ENCODE peak calls at places on chromosomes 13 and 19, in five cellular contexts. O is mucosa of descending colon, H is fibroblast of lung, Q is suprapubic skin, S is PC-9. K is an unnamed sample. For H3K9me3, the result is how much of the 10 kb centered on the place peaks cover.

GRCh38 chr13:110306960-110307696 is at the start of the genes COL4A1 and COL4A2:
- DNase-seq in O (no peak), S (no peak), H (peak), Q (peak), K (peak)

GRCh38 chr13:28566891-28567290 is 72.0 kb upstream of the FLT1 start:
- DNase-seq in O (no peak), Q (no peak), S (no peak), H (no peak), K (no peak)

GRCh38 chr19:48751835-48752510 is 468 bp downstream of the FUT1 start:
- DNase-seq in S (no peak), Q (no peak), H (no peak), O (no peak), K (no peak)

GRCh38 chr19:3655402-3656072 is 28.9 kb upstream of the CACTIN start:
- DNase-seq in O (no peak), S (no peak), Q (no peak), H (peak), K (no peak)

GRCh38 chr13:49165798-49166752 is 54.1 kb upstream of the MLNR start:
- DNase-seq in H (peak), O (no peak), Q (no peak), S (no peak), K (no peak)

GRCh38 chr19:55600336-55601028 is 394 bp downstream of the ZNF524 start:
- DNase-seq in Q (no peak), S (no peak), H (no peak), O (peak), K (no peak)

GRCh38 chr13:36135876-36136275 is 4.7 kb upstream of the DCLK1 start:
- DNase-seq in H (no peak), S (no peak), O (no peak), Q (no peak), K (no peak)

GRCh38 chr19:38317104-38317612 is 1.4 kb upstream of the YIF1B start:
- DNase-seq in Q (no peak), H (no peak), O (no peak), S (no peak), K (no peak)

GRCh38 chr19:15294591-15294990 is 37.7 kb downstream of the BRD4 start:
- DNase-seq in Q (no peak), H (no peak), O (no peak), S (no peak), K (peak)

GRCh38 chr13:49220035-49220855 is at the start of gene MLNR:
- DNase-seq in Q (no peak), S (no peak), H (peak), O (peak), K (no peak)

GRCh38 chr13:110138009-110138699 is 168.8 kb downstream of the COL4A1 start:
- DNase-seq in S (peak), O (peak), H (peak), Q (no peak), K (peak)

GRCh38 chr19:21508198-21508597 is 2.8 kb downstream of the ZNF429 start:
- DNase-seq in H (no peak), Q (no peak), O (no peak), S (no peak), K (no peak)

DNA sequence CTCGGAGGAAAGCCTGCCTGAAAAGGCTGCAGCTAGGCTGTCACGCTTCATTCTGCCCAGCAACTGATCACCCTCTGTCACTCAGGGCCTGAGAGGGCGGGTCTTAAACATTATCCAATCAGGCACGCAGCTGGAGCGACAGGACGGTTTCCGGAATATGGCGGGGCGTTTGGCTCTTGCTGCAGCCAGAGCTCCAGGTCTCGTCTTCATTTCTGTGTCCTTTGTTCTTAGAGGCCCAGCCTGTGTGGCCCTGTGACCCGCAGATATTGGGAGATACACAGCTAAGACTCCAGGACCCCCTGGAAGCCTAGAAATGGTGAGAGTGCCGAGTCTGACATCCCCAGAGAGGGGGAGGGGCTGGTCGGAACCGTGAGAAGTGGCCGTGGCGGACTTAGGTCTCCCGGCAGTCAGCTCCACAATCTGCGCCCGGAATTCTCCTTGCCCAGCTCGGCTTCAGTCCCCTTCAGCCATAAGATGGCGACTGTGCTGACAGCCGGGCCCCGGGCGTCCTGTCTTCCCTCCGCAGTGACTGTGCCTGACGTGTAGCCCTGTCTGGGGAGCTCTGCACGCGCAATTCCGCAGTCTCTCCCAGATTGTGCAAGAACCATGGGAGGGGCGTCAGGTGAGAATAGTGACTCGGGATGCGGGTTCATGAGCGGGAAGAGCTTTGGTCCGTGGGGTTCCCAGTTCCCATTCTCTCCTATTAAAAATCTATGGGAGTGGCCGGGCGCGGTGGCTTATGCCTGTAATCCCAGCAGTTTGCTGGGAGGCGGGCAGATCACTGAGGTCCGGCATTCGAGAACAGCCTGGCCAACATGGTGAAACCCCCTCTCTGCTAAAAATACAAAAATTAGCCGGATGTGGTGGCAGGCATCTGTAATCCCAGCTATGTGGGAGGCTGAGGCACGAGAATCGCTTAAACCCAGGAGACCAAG is at the start of gene ZNF429:
- DNase-seq in S (peak), O (peak), H (peak), Q (peak), K (peak)
- TF ChIP-seq CTCF in S (no peak), O (no peak), H (no peak), Q (no peak), K (no peak)

DNA sequence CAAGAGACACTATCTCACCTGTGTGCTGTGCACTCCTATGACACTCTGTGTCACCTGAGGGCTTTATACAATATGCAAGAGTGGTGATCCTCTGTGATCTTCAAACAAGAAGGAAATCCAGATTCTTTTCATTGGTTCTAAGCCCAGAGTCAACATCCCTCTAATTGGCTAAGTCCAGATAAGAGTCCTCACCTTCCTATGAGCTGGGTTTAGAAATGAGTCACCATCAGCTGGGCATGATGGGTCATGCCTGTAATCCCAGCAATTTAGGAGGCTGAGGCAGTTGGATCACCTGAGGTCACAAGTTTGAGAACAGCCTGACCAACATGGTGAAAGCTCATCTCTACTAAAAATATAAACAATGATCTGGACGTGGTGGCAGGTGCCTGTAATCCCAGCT is 144.4 kb downstream of the ZNF675 start:
- DNase-seq in Q (no peak), O (no peak), S (no peak), H (no peak), K (no peak)
- H3K9me3 ChIP-seq in Q (under half), O (under half), S (half or more), H (under half), K (under half)

GRCh38 chr19:36152061-36152885 is at the start of gene COX7A1:
- DNase-seq in Q (peak), S (no peak), H (peak), O (no peak), K (peak)

GRCh38 chr19:36150586-36150985 is 1.7 kb downstream of the COX7A1 start:
- DNase-seq in O (no peak), S (no peak), Q (no peak), H (no peak), K (no peak)

GRCh38 chr19:36152886-36153525 is 759 bp upstream of the COX7A1 start:
- DNase-seq in H (no peak), Q (no peak), O (no peak), S (no peak), K (no peak)

GRCh38 chr19:36149673-36150406 is 2.4 kb downstream of the COX7A1 start:
- DNase-seq in S (no peak), O (no peak), Q (peak), H (no peak), K (no peak)

DNA sequence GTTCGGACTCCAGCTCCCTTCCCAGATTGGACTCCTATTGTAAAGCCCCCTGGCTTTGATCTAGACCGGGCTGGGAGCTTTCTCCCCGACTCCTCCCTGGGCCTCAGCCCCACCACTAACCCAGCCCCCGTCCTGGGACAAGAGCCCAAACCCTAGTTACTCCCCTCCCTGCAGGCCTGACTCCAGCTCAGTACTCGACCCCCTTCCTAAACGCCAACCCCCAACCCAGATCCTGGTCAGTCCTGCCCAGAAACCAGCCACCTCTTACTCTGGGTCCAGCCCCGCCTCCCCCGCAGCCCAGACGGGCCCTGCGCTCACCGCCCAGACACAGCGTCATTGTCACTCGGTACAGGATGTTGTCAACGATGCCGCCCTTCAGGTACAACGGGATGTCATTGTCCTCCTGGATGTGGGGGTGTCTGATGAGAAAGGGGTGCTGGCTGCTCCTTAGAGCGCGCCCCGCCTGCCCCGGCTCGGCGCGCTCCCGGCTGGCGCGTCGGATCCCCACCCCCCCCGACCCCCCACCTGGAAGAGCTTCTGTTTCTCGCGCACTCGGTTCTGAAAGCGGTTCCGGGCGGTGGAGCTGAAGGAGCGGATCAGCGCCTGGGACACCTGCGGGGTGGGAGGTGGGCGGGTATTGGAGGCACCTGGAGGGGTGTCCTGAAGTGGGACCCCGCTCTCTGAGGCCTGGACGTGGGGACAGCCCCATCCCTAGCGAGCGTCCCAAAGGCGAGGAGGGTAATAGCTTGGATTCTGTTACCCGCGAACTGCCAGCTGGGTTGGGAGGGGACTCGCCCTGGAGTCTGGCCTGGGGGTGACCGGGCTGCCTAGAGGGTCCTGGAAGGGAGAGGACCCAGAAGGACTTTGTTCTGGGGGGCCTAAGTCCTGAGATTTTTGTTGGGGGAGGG is 849 bp downstream of the COX7A1 start:
- DNase-seq in Q (peak), H (peak), S (no peak), O (no peak), K (no peak)
- H3K4me3 ChIP-seq in Q (peak), H (peak), S (no peak), O (no peak), K (peak)

GRCh38 chr19:42030605-42031004 is 36.6 kb upstream of the ATP1A3 start:
- DNase-seq in S (no peak), O (no peak), Q (no peak), H (no peak), K (no peak)

GRCh38 chr19:42023943-42024260 is 29.9 kb upstream of the ATP1A3 start:
- DNase-seq in S (no peak), Q (no peak), O (no peak), H (no peak), K (no peak)

GRCh38 chr19:42024622-42025111 is 30.6 kb upstream of the ATP1A3 start:
- DNase-seq in Q (no peak), O (no peak), S (no peak), H (peak), K (peak)

GRCh38 chr19:42032428-42032827 is 37.6 kb downstream of the GRIK5 start:
- DNase-seq in O (no peak), H (peak), S (peak), Q (no peak), K (no peak)

GRCh38 chr19:42028304-42029216 is 34.5 kb upstream of the ATP1A3 start:
- DNase-seq in H (no peak), Q (no peak), O (no peak), S (no peak), K (no peak)
- TF ChIP-seq CTCF in H (peak), Q (no peak), O (no peak), S (peak), K (no peak)

DNA sequence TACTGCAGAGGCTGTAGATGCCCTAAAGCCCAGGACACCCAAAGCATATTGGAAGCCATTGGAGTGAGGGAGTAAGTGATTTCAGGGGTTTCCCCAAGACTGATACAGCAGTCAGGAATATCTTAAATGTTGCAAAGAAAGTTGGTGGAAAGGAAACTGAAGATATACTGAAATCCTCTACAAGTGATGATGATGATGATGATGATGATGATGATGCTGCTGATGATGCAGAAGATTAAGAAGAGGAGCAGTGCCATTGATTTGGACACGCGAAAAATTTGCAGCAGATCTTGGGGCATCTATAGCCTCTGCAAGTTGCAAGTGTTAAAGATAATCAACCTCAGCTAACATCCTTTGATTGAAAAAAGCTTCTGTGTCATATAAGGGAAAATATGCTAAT is 23.8 kb downstream of the ZNF44 start:
- DNase-seq in S (no peak), H (no peak), O (no peak), Q (no peak), K (no peak)
- H3K9me3 ChIP-seq in S (under half), H (under half), O (half or more), Q (half or more), K (under half)

GRCh38 chr19:4694211-4694987 is 24.3 kb upstream of the MYDGF start:
- DNase-seq in H (peak), S (peak), Q (peak), O (peak), K (no peak)
- H3K4me3 ChIP-seq in H (no peak), S (no peak), Q (no peak), O (no peak), K (no peak)

GRCh38 chr19:47001584-47001983 is 18.1 kb upstream of the NPAS1 start:
- DNase-seq in H (no peak), Q (no peak), S (no peak), O (no peak), K (peak)

GRCh38 chr19:47003611-47003935 is 16.1 kb upstream of the NPAS1 start:
- DNase-seq in S (no peak), H (no peak), O (no peak), Q (no peak), K (no peak)

GRCh38 chr19:47004012-47004465 is 15.6 kb upstream of the NPAS1 start:
- DNase-seq in O (no peak), H (no peak), S (no peak), Q (no peak), K (no peak)

GRCh38 chr19:47002853-47003610 is 16.6 kb upstream of the NPAS1 start:
- DNase-seq in H (no peak), Q (no peak), O (no peak), S (no peak), K (no peak)

GRCh38 chr19:47002106-47002766 is 17.4 kb upstream of the NPAS1 start:
- DNase-seq in O (no peak), H (no peak), S (no peak), Q (no peak), K (peak)
- TF ChIP-seq CTCF in O (no peak), H (no peak), S (no peak), Q (peak), K (no peak)

K was measured in pancreas.